ENCODE peak calls at places on chromosomes 4 and X, in four cellular contexts. M, V, J and O are unnamed samples. For H3K4me1 and H3K27me3, the result is how much of the 10 kb centered on the place peaks cover.

GRCh38 chr4:139050436-139050835 is 34.9 kb downstream of the NOCT start:
- DNase-seq in M (no peak), V (no peak), J (no peak), O (no peak)

GRCh38 chr4:26248647-26249046 is 72.2 kb upstream of the RBPJ start:
- DNase-seq in M (peak), V (no peak), J (no peak), O (no peak)

GRCh38 chr4:2837904-2838496 is 5.6 kb upstream of the ADD1 start:
- DNase-seq in M (no peak), V (peak), J (no peak), O (peak)

GRCh38 chrX:1906028-1906427 is 291.2 kb downstream of the ASMT start:
- DNase-seq in M (no peak), V (no peak), J (no peak), O (no peak)

GRCh38 chrX:103254171-103254824 is 657 bp downstream of the TCEAL8 start:
- DNase-seq in M (peak), V (peak), J (no peak), O (no peak)

GRCh38 chrX:77505227-77505626 is 58.0 kb downstream of the FGF16 start:
- DNase-seq in M (no peak), V (peak), J (no peak), O (no peak)

GRCh38 chr4:147340111-147340510 is 140.8 kb upstream of the EDNRA start:
- DNase-seq in M (no peak), V (peak), J (no peak), O (no peak)

GRCh38 chr4:150381671-150382427 is 200.1 kb upstream of the MAB21L2 start:
- DNase-seq in M (no peak), V (no peak), J (no peak), O (no peak)

GRCh38 chrX:24241822-24242648 is 71.8 kb downstream of the SUPT20HL2 start:
- DNase-seq in M (no peak), V (peak), J (no peak), O (no peak)

GRCh38 chr4:152408514-152409327 is 127.2 kb downstream of the FBXW7 start:
- DNase-seq in M (no peak), V (peak), J (no peak), O (no peak)

GRCh38 chrX:140733766-140734342 is 24.3 kb downstream of the LINC00632 start:
- DNase-seq in M (no peak), V (peak), J (no peak), O (no peak)

GRCh38 chr4:141306331-141306730 is 85.6 kb downstream of the ZNF330 start:
- DNase-seq in M (no peak), V (no peak), J (no peak), O (no peak)

GRCh38 chrX:65668362-65669310 is 1.2 kb downstream of the MSN start:
- DNase-seq in M (peak), V (peak), J (peak), O (peak)

GRCh38 chr4:30380404-30380998 is 339.7 kb upstream of the PCDH7 start:
- DNase-seq in M (no peak), V (peak), J (no peak), O (no peak)

GRCh38 chr4:130210871-130211270 is 1114.9 kb downstream of the C4orf33 start:
- DNase-seq in M (no peak), V (peak), J (no peak), O (no peak)

GRCh38 chr4:84319124-84319523 is 180.0 kb downstream of the NKX6-1 start:
- DNase-seq in M (no peak), V (no peak), J (no peak), O (no peak)

GRCh38 chr4:176545886-176546285 is 226.1 kb downstream of the SPCS3 start:
- DNase-seq in M (no peak), V (no peak), J (no peak), O (no peak)

GRCh38 chr4:85968945-85969830 is 390.7 kb downstream of the MAPK10 start:
- DNase-seq in M (no peak), V (peak), J (no peak), O (no peak)
- H3K4me1 ChIP-seq in M (under half), V (half or more), J (under half), O (under half)

GRCh38 chrX:11672213-11672612 is 6.5 kb upstream of the ARHGAP6 start:
- DNase-seq in M (no peak), V (no peak), J (no peak), O (no peak)

GRCh38 chrX:11665144-11666040 is at the start of gene ARHGAP6:
- DNase-seq in M (peak), V (peak), J (no peak), O (no peak)

GRCh38 chrX:11666180-11666579 is 460 bp upstream of the ARHGAP6 start:
- DNase-seq in M (peak), V (no peak), J (no peak), O (no peak)

GRCh38 chrX:11667286-11667685 is 1.6 kb upstream of the ARHGAP6 start:
- DNase-seq in M (no peak), V (no peak), J (no peak), O (no peak)

GRCh38 chrX:11670316-11670715 is 4.6 kb upstream of the ARHGAP6 start:
- DNase-seq in M (no peak), V (no peak), J (no peak), O (no peak)
- H3K27me3 ChIP-seq in M (under half), V (under half), J (under half), O (under half)

GRCh38 chr4:8403981-8404380 is 36.5 kb downstream of the ACOX3 start:
- DNase-seq in M (no peak), V (no peak), J (no peak), O (no peak)
- H3K4me1 ChIP-seq in M (under half), V (under half), J (under half), O (under half)

GRCh38 chr4:1512081-1512737 is 106.0 kb upstream of the NKX1-1 start:
- DNase-seq in M (no peak), V (no peak), J (no peak), O (no peak)
- H3K27me3 ChIP-seq in M (under half), V (under half), J (under half), O (under half)

DNA sequence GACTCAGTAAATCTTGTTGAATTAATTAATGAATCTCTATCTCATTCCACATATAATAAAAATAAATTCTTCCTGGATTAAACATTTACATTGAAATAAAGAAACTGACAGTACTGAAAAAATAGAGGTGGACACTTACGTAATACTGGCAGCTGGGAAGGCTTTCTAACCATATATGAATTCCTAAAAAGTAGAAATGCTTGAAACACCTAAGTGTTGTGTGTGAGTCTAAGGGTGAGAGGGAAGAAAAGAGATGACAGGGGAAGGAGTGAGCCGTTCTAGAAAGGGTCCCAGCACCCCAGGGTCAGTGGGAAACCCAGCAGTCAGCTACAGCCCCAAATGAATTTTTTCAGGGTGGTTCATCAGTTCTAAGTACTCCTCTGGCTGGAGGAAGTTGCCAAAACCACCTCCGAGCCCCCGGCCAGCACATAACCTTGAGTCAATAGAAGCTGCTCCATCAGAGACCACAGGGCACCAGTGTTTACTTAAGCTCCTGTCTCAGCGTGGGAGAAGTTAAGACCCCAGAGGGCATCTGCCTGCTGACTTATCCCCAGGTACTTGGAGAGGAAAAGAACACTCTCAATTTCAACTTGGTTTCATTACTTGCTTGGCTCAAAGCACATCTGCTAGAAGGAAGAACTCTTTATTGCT is 18.3 kb downstream of the GAB3 start:
- DNase-seq in M (no peak), V (peak), J (no peak), O (no peak)
- H3K4me1 ChIP-seq in M (under half), V (half or more), J (half or more), O (under half)